ENCODE peak calls at places on chromosome 15, in eight cellular contexts. T, O, C, B, W, M, R and Y are unnamed samples.

GRCh38 chr15:93029613-93030429 is 59.2 kb downstream of the RGMA start:
- DNase-seq in T (no peak), M (no peak), O (peak; percentile 57), R (no peak), B (no peak), C (no peak), W (peak; percentile 31), Y (peak; percentile 22)

GRCh38 chr15:62649793-62650420 is 392.6 kb upstream of the TPM1 start:
- DNase-seq in T (no peak), R (peak; percentile 46), M (no peak), C (peak; percentile 74), O (peak; percentile 67), W (peak; percentile 58), B (no peak), Y (no peak)

GRCh38 chr15:80689716-80690115 is 5.4 kb upstream of the ABHD17C start:
- DNase-seq in M (no peak), C (no peak), T (no peak), O (no peak), W (peak; percentile 23), B (no peak), R (no peak), Y (no peak)

GRCh38 chr15:43229977-43230376 is 9.2 kb upstream of the EPB42 start:
- DNase-seq in M (no peak), B (no peak), O (no peak), R (no peak), T (no peak), C (no peak), W (no peak), Y (no peak)

GRCh38 chr15:28086175-28086703 is 12.9 kb downstream of the OCA2 start:
- DNase-seq in C (no peak), M (peak; percentile 54), T (peak; percentile 33), B (peak; percentile 70), W (peak; percentile 46), O (peak; percentile 52), R (no peak), Y (peak; percentile 75)

GRCh38 chr15:57680021-57680420 is 26.5 kb upstream of the POLR2M start:
- DNase-seq in R (peak; percentile 25), W (peak; percentile 51), O (peak; percentile 83), C (no peak), T (no peak), M (no peak), B (no peak), Y (no peak)

GRCh38 chr15:47715856-47716445 is 1.4 kb upstream of the SEMA6D start:
- DNase-seq in B (no peak), W (peak; percentile 47), T (no peak), O (peak; percentile 64), R (no peak), M (no peak), C (no peak), Y (no peak)

GRCh38 chr15:73800662-73801345 is 47.7 kb upstream of the INSYN1 start:
- DNase-seq in B (no peak), C (no peak), R (no peak), M (no peak), T (no peak), W (peak; percentile 87), O (peak; percentile 83), Y (no peak)

GRCh38 chr15:62850791-62851291 is 191.7 kb upstream of the TPM1 start:
- DNase-seq in T (peak; percentile 69), M (no peak), B (no peak), C (peak; percentile 66), R (peak; percentile 82), W (peak; percentile 76), O (no peak), Y (no peak)

GRCh38 chr15:91853968-91854943 is 748 bp downstream of the SLCO3A1 start:
- DNase-seq in T (peak; percentile 69), M (peak; percentile 35), C (peak; percentile 91), W (no peak), O (peak; percentile 6), B (peak; percentile 57), R (no peak), Y (peak; percentile 77)

GRCh38 chr15:65033659-65034269 is 4.3 kb upstream of the MTFMT start:
- DNase-seq in W (peak; percentile 66), T (no peak), C (no peak), M (no peak), O (peak; percentile 68), R (no peak), B (peak; percentile 31), Y (no peak)

GRCh38 chr15:83208357-83208661 is 686 bp upstream of the HDGFL3 start:
- DNase-seq in M (no peak), T (no peak), B (peak; percentile 9), C (no peak), W (no peak), O (no peak), R (no peak), Y (no peak)

GRCh38 chr15:85477730-85478129 is 97.3 kb downstream of the AKAP13 start:
- DNase-seq in T (no peak), B (no peak), O (peak; percentile 85), M (no peak), R (peak; percentile 96), C (no peak), W (peak; percentile 86), Y (no peak)

GRCh38 chr15:78101423-78102105 is 9.2 kb downstream of the SH2D7 start:
- DNase-seq in B (no peak), T (no peak), O (no peak), C (no peak), M (no peak), R (no peak), W (no peak), Y (no peak)

GRCh38 chr15:77026501-77027110 is 31.7 kb downstream of the PSTPIP1 start:
- DNase-seq in O (no peak), R (no peak), T (no peak), C (no peak), B (peak; percentile 3), M (no peak), W (no peak), Y (no peak)

GRCh38 chr15:100050877-100051786 is 290.6 kb downstream of the ADAMTS17 start:
- DNase-seq in R (no peak), B (no peak), O (no peak), M (no peak), T (no peak), C (peak; percentile 72), W (no peak), Y (no peak)

GRCh38 chr15:35931942-35932341 is 386.0 kb upstream of the DPH6 start:
- DNase-seq in W (no peak), T (no peak), C (no peak), R (no peak), B (no peak), O (no peak), M (no peak), Y (no peak)

GRCh38 chr15:40098489-40099261 is 10.0 kb downstream of the BMF start:
- DNase-seq in C (no peak), T (peak; percentile 76), W (peak; percentile 98), B (peak; percentile 80), O (peak; percentile 83), M (no peak), R (peak; percentile 76), Y (no peak)

GRCh38 chr15:89364341-89364740 is 29.7 kb upstream of the POLG start:
- DNase-seq in W (no peak), C (no peak), O (no peak), T (no peak), R (no peak), B (peak; percentile 19), M (no peak), Y (no peak)

GRCh38 chr15:76576526-76577279 is 240.1 kb downstream of the ISL2 start:
- DNase-seq in O (peak; percentile 43), W (peak; percentile 55), M (no peak), R (peak; percentile 62), T (peak; percentile 23), C (no peak), B (peak; percentile 84), Y (no peak)

GRCh38 chr15:74505837-74506514 is 35.0 kb upstream of the ARID3B start:
- DNase-seq in W (peak; percentile 54), O (peak; percentile 65), M (no peak), T (no peak), R (no peak), C (no peak), B (no peak), Y (no peak)

GRCh38 chr15:32651229-32651837 is 9.8 kb downstream of the SCG5 start:
- DNase-seq in W (peak; percentile 73), M (peak; percentile 48), T (peak; percentile 11), O (peak; percentile 73), R (no peak), C (no peak), B (peak; percentile 42), Y (peak; percentile 68)

GRCh38 chr15:55770261-55770660 is 27.3 kb upstream of the PRTG start:
- DNase-seq in R (no peak), B (no peak), M (no peak), W (peak; percentile 20), T (no peak), C (no peak), O (peak; percentile 65), Y (no peak)
- TF ChIP-seq CTCF in R (no peak), B (no peak), M (no peak), W (no peak), T (no peak), C (no peak), O (no peak), Y (no peak)

DNA sequence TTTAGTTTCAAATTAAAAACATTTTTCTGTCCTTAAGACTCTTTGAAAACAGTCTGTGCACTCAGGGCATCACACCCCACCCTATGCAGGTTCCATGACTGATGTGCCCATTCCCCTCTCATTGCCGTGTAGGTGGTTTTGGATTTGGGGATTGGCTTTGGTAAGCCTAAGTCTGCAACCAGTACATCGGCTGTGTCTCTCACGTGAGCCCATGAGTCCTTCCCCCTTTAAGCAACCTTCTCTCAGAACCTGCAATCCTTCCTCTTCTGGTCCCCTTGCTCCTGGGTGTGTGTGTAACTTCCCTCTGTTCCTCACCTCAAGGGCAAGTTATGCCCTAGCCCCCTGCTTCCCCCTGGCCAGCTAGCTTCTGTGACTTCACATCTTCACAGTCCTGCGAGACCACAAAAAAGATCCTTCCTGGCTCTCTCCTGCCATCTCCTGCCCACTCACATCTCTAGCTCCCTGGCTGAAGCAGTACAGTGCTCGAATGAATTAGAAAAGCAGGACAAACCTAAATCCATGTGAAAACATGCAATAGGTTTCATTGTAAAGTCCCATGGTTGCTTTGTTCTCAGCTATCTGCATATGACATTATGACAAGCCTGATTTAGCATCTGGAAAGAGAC is 126.7 kb downstream of the UACA start:
- DNase-seq in B (no peak), M (no peak), T (peak; percentile 50), R (no peak), W (no peak), O (peak; percentile 24), C (no peak), Y (no peak)
- TF ChIP-seq CTCF in B (no peak), M (peak; percentile 39), T (no peak), R (peak; percentile 56), W (peak; percentile 44), O (peak; percentile 33), C (no peak), Y (no peak)

GRCh38 chr15:45254405-45255293 is 2.6 kb downstream of the SLC28A2 start:
- DNase-seq in M (no peak), C (no peak), W (peak; percentile 71), T (peak; percentile 38), R (no peak), O (peak; percentile 37), B (no peak), Y (no peak)
- TF ChIP-seq CTCF in M (no peak), C (no peak), W (no peak), T (no peak), R (no peak), O (no peak), B (no peak), Y (no peak)

GRCh38 chr15:101320501-101321052 is 25.5 kb upstream of the SNRPA1 start:
- DNase-seq in B (peak; percentile 52), O (peak; percentile 15), W (peak; percentile 51), T (no peak), R (peak; percentile 36), C (no peak), M (no peak), Y (no peak)
- TF ChIP-seq CTCF in B (no peak), O (no peak), W (peak; percentile 42), T (no peak), R (peak; percentile 57), C (no peak), M (peak; percentile 37), Y (no peak)

GRCh38 chr15:26082069-26082832 is 219.1 kb upstream of the ATP10A start:
- DNase-seq in M (peak; percentile 96), B (peak; percentile 94), W (peak; percentile 93), C (peak; percentile 99), T (peak; percentile 80), R (peak; percentile 72), O (peak; percentile 94), Y (peak; percentile 98)
- TF ChIP-seq CTCF in M (no peak), B (no peak), W (no peak), C (no peak), T (no peak), R (no peak), O (no peak), Y (no peak)